ENCODE peak calls at places on chromosomes 12 and 14, in eight cellular contexts. Y, X, D, N, K, P, B and S are unnamed samples.

GRCh38 chr14:90398315-90398811 is 1.5 kb downstream of the CALM1 start:
- DNase-seq in B (no peak), D (peak; percentile 18), K (peak; percentile 92), X (peak; percentile 61), N (no peak), Y (no peak), P (peak; percentile 56), S (peak; percentile 59)

GRCh38 chr12:93813972-93814821 is 137.0 kb downstream of the CRADD start:
- DNase-seq in D (peak; percentile 76), B (peak; percentile 94), P (peak; percentile 59), N (peak; percentile 81), K (peak; percentile 95), X (peak; percentile 70), Y (no peak), S (peak; percentile 90)

GRCh38 chr14:74207943-74208342 is 31.3 kb upstream of the VSX2 start:
- DNase-seq in X (no peak), N (no peak), D (no peak), P (no peak), Y (no peak), B (no peak), K (no peak), S (no peak)

GRCh38 chr14:66143387-66144112 is 342.6 kb upstream of the CCDC196 start:
- DNase-seq in Y (no peak), K (no peak), P (no peak), D (no peak), X (no peak), N (no peak), B (no peak), S (peak; percentile 36)

GRCh38 chr14:74902941-74903705 is 19.9 kb downstream of the RPS6KL1 start:
- DNase-seq in D (no peak), Y (no peak), N (no peak), B (no peak), K (no peak), X (no peak), P (no peak), S (no peak)

GRCh38 chr12:75489613-75490210 is 9.2 kb downstream of the GLIPR1 start:
- DNase-seq in D (no peak), B (peak; percentile 63), X (no peak), N (no peak), Y (no peak), P (no peak), K (no peak), S (no peak)

GRCh38 chr12:11209098-11209497 is 22.4 kb upstream of the TAS2R42 start:
- DNase-seq in Y (no peak), N (no peak), X (no peak), B (no peak), D (no peak), P (no peak), K (no peak), S (no peak)

GRCh38 chr14:35234007-35234406 is 58.2 kb upstream of the PSMA6 start:
- DNase-seq in B (peak; percentile 54), K (no peak), D (no peak), P (no peak), N (no peak), Y (no peak), X (no peak), S (no peak)

GRCh38 chr12:104183443-104183842 is 32.1 kb upstream of the TXNRD1 start:
- DNase-seq in P (no peak), X (no peak), D (no peak), B (no peak), Y (no peak), N (no peak), K (no peak), S (no peak)

GRCh38 chr14:93939304-93940229 is 12.4 kb downstream of the FAM181A start:
- DNase-seq in N (peak; percentile 77), X (peak; percentile 84), K (peak; percentile 93), B (peak; percentile 67), D (peak; percentile 73), Y (peak; percentile 84), P (peak; percentile 87), S (peak; percentile 98)

GRCh38 chr14:70995671-70996070 is 88.4 kb downstream of the PCNX1 start:
- DNase-seq in B (peak; percentile 6), P (peak; percentile 21), D (no peak), Y (peak; percentile 10), X (no peak), K (no peak), N (no peak), S (no peak)

GRCh38 chr12:111089616-111090015 is 169.2 kb upstream of the MYL2 start:
- DNase-seq in D (no peak), N (no peak), K (no peak), P (no peak), B (no peak), Y (no peak), X (no peak), S (no peak)

GRCh38 chr12:29688914-29689313 is 94.8 kb downstream of the TMTC1 start:
- DNase-seq in X (no peak), P (no peak), N (no peak), Y (no peak), K (no peak), D (no peak), B (no peak), S (no peak)

GRCh38 chr14:68495101-68495637 is 297.7 kb downstream of the ZFP36L1 start:
- DNase-seq in P (no peak), K (no peak), Y (no peak), B (no peak), D (no peak), N (no peak), X (no peak), S (no peak)

GRCh38 chr14:68497016-68497415 is 295.9 kb downstream of the ZFP36L1 start:
- DNase-seq in N (no peak), X (no peak), P (no peak), K (no peak), Y (no peak), B (peak; percentile 19), D (no peak), S (no peak)

GRCh38 chr14:68492889-68493288 is 300.0 kb downstream of the ZFP36L1 start:
- DNase-seq in D (no peak), Y (no peak), N (no peak), B (no peak), P (no peak), K (no peak), X (no peak), S (no peak)

GRCh38 chr14:68499451-68499850 is 293.4 kb downstream of the ZFP36L1 start:
- DNase-seq in K (no peak), Y (no peak), P (no peak), N (no peak), D (no peak), B (no peak), X (no peak), S (no peak)

DNA sequence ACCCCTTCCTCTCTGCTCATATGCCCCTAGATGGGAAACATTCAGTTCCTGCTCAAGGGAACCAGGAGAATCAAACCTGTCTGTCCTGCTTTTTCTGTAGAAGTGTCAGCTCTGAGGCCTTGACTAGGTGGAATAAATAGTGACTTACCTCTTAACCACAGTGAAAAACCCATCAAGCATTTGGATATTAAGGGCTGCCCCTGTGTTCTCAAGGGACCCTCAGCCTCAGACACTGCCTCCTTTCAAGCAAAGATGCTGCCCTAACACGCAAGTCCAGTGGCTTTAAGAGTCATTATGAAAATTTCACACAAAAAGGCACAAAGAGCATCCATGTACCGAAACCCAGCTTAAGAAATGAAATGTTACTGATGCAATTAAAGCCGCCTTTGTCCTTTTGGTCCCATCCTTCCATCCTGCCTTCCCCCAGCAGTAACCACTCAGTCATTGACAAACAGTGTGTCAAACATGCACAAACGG is 297.2 kb downstream of the ZFP36L1 start:
- DNase-seq in X (no peak), Y (no peak), D (no peak), B (no peak), K (no peak), N (no peak), P (no peak), S (no peak)
- TF ChIP-seq POLR2A in X (no peak), Y (no peak), D (no peak), B (no peak), K (no peak), N (no peak), P (no peak), S (no peak)

GRCh38 chr12:1628671-1629337 is at the start of gene WNT5B:
- DNase-seq in Y (no peak), P (no peak), K (no peak), N (no peak), X (no peak), B (no peak), D (no peak), S (no peak)
- H3K4me3 ChIP-seq in Y (peak within 1 kb of the TSS; percentile 56), P (peak within 1 kb of the TSS; percentile 47), K (peak within 1 kb of the TSS; percentile 74), N (peak within 1 kb of the TSS; percentile 42), X (no peak within 1 kb of the TSS), B (peak within 1 kb of the TSS; percentile 5), D (peak within 1 kb of the TSS; percentile 57), S (peak within 1 kb of the TSS; percentile 57)

GRCh38 chr14:51743588-51744000 is 91.9 kb downstream of the FRMD6 start:
- DNase-seq in K (no peak), Y (no peak), D (no peak), B (no peak), X (no peak), P (no peak), N (no peak), S (peak; percentile 58)

GRCh38 chr14:51738754-51739153 is 87.0 kb downstream of the FRMD6 start:
- DNase-seq in P (no peak), N (no peak), X (no peak), Y (peak; percentile 31), K (no peak), B (no peak), D (no peak), S (no peak)

GRCh38 chr14:51750542-51750941 is 98.8 kb downstream of the FRMD6 start:
- DNase-seq in Y (no peak), P (no peak), X (no peak), B (no peak), K (no peak), N (no peak), D (no peak), S (no peak)

GRCh38 chr14:51744372-51745150 is 92.9 kb downstream of the FRMD6 start:
- DNase-seq in D (no peak), N (no peak), X (no peak), K (no peak), P (no peak), B (no peak), Y (no peak), S (no peak)
- H3K27ac ChIP-seq in D (no peak overlapping the region), N (no peak overlapping the region), X (no peak overlapping the region), K (no peak overlapping the region), P (no peak overlapping the region), B (no peak overlapping the region), Y (no peak overlapping the region), S (no peak overlapping the region)

GRCh38 chr12:14886271-14886670 is 617 bp upstream of the MGP start:
- DNase-seq in X (no peak), K (no peak), P (no peak), Y (no peak), D (no peak), B (no peak), N (no peak), S (no peak)

GRCh38 chr12:14880890-14881453 is 4.7 kb downstream of the MGP start:
- DNase-seq in D (no peak), Y (no peak), P (no peak), B (no peak), N (no peak), X (no peak), K (no peak), S (no peak)

GRCh38 chr12:14884458-14884878 is 1.2 kb downstream of the MGP start:
- DNase-seq in P (peak; percentile 83), B (peak; percentile 72), Y (no peak), D (peak; percentile 90), N (peak; percentile 81), X (peak; percentile 79), K (peak; percentile 97), S (peak; percentile 85)

GRCh38 chr12:14883663-14884062 is 2.0 kb downstream of the MGP start:
- DNase-seq in K (no peak), N (no peak), Y (no peak), D (no peak), P (no peak), B (no peak), X (no peak), S (no peak)

GRCh38 chr12:14885718-14886201 is at the start of gene MGP:
- DNase-seq in D (peak; percentile 75), X (no peak), K (peak; percentile 94), P (peak; percentile 29), N (peak; percentile 67), B (peak; percentile 18), Y (no peak), S (no peak)
- TF ChIP-seq POLR2A in D (no peak), X (peak; percentile 55), K (peak; percentile 46), P (peak; percentile 70), N (peak; percentile 57), B (no peak), Y (no peak), S (peak; percentile 63)